ENCODE peak calls at places on chromosomes 5 and 9, in six cellular contexts. One of them, this sample, is unnamed.

GRCh38 chr9:93857528-93857927 is 97.6 kb downstream of the BARX1 start:
- DNase-seq in CD4-positive, alpha-beta memory T cell: no peak
- DNase-seq in substantia nigra: no peak
- DNase-seq in SJCRH30: no peak
- DNase-seq in heart right ventricle: no peak
- DNase-seq in A549: no peak
- DNase-seq in this sample: no peak

GRCh38 chr5:174453690-174454089 is 270.7 kb upstream of the MSX2 start:
- DNase-seq in CD4-positive, alpha-beta memory T cell: no peak
- DNase-seq in SJCRH30: no peak
- DNase-seq in substantia nigra: no peak
- DNase-seq in A549: no peak
- DNase-seq in heart right ventricle: no peak
- DNase-seq in this sample: no peak

GRCh38 chr5:57441557-57441956 is 41.1 kb downstream of the ACTBL2 start:
- DNase-seq in A549: peak; percentile 28
- DNase-seq in heart right ventricle: no peak
- DNase-seq in SJCRH30: peak; percentile 46
- DNase-seq in CD4-positive, alpha-beta memory T cell: no peak
- DNase-seq in substantia nigra: no peak
- DNase-seq in this sample: no peak

GRCh38 chr5:18091758-18092157 is 457.5 kb downstream of the TAF11L14 start:
- DNase-seq in A549: no peak
- DNase-seq in heart right ventricle: no peak
- DNase-seq in substantia nigra: no peak
- DNase-seq in SJCRH30: no peak
- DNase-seq in CD4-positive, alpha-beta memory T cell: no peak
- DNase-seq in this sample: no peak

GRCh38 chr9:80320480-80320879 is 748.7 kb downstream of the TLE4 start:
- DNase-seq in heart right ventricle: no peak
- DNase-seq in substantia nigra: no peak
- DNase-seq in SJCRH30: peak; percentile 81
- DNase-seq in CD4-positive, alpha-beta memory T cell: no peak
- DNase-seq in A549: no peak
- DNase-seq in this sample: no peak

GRCh38 chr5:54229041-54229780 is 81.2 kb downstream of the ARL15 start:
- DNase-seq in substantia nigra: peak; percentile 21
- DNase-seq in SJCRH30: peak; percentile 57
- DNase-seq in A549: peak; percentile 61
- DNase-seq in heart right ventricle: peak; percentile 70
- DNase-seq in CD4-positive, alpha-beta memory T cell: peak; percentile 43
- DNase-seq in this sample: peak; percentile 82

GRCh38 chr9:136539427-136540412 is 6.1 kb downstream of the NOTCH1 start:
- DNase-seq in heart right ventricle: peak; percentile 89
- DNase-seq in SJCRH30: no peak
- DNase-seq in CD4-positive, alpha-beta memory T cell: peak; percentile 97
- DNase-seq in substantia nigra: peak; percentile 76
- DNase-seq in A549: no peak
- DNase-seq in this sample: peak; percentile 98

GRCh38 chr9:82223442-82223841 is 234.9 kb downstream of the SPATA31D1 start:
- DNase-seq in substantia nigra: no peak
- DNase-seq in heart right ventricle: no peak
- DNase-seq in SJCRH30: no peak
- DNase-seq in A549: no peak
- DNase-seq in CD4-positive, alpha-beta memory T cell: no peak
- DNase-seq in this sample: no peak

GRCh38 chr9:6645153-6646027 is at the start of gene GLDC:
- DNase-seq in SJCRH30: no peak
- DNase-seq in heart right ventricle: peak; percentile 29
- DNase-seq in substantia nigra: peak; percentile 62
- DNase-seq in A549: peak; percentile 91
- DNase-seq in CD4-positive, alpha-beta memory T cell: peak; percentile 48
- DNase-seq in this sample: peak; percentile 42

GRCh38 chr5:78203815-78204214 is 90.7 kb downstream of the AP3B1 start:
- DNase-seq in substantia nigra: no peak
- DNase-seq in SJCRH30: no peak
- DNase-seq in A549: no peak
- DNase-seq in CD4-positive, alpha-beta memory T cell: no peak
- DNase-seq in heart right ventricle: no peak
- DNase-seq in this sample: no peak

GRCh38 chr9:129406278-129407225 is 214.3 kb downstream of the C9orf50 start:
- DNase-seq in A549: peak; percentile 77
- DNase-seq in CD4-positive, alpha-beta memory T cell: peak; percentile 7
- DNase-seq in SJCRH30: no peak
- DNase-seq in heart right ventricle: no peak
- DNase-seq in substantia nigra: no peak
- DNase-seq in this sample: peak; percentile 84

GRCh38 chr9:109181284-109181683 is 14.2 kb upstream of the FRRS1L start:
- DNase-seq in A549: no peak
- DNase-seq in substantia nigra: no peak
- DNase-seq in heart right ventricle: no peak
- DNase-seq in SJCRH30: no peak
- DNase-seq in CD4-positive, alpha-beta memory T cell: no peak
- DNase-seq in this sample: no peak

GRCh38 chr5:177399903-177400868 is at the start of gene PFN3:
- DNase-seq in heart right ventricle: no peak
- DNase-seq in CD4-positive, alpha-beta memory T cell: no peak
- DNase-seq in SJCRH30: no peak
- DNase-seq in A549: no peak
- DNase-seq in substantia nigra: no peak
- DNase-seq in this sample: no peak

GRCh38 chr5:40410939-40411635 is 268.6 kb upstream of the PTGER4 start:
- DNase-seq in substantia nigra: no peak
- DNase-seq in heart right ventricle: no peak
- DNase-seq in CD4-positive, alpha-beta memory T cell: no peak
- DNase-seq in A549: no peak
- DNase-seq in SJCRH30: peak; percentile 66
- DNase-seq in this sample: no peak

GRCh38 chr9:98157372-98157771 is 35.1 kb downstream of the CORO2A start:
- DNase-seq in substantia nigra: no peak
- DNase-seq in A549: no peak
- DNase-seq in heart right ventricle: no peak
- DNase-seq in CD4-positive, alpha-beta memory T cell: no peak
- DNase-seq in SJCRH30: no peak
- DNase-seq in this sample: no peak

GRCh38 chr9:131641618-131642495 is 96.5 kb downstream of the PRRT1B start:
- DNase-seq in CD4-positive, alpha-beta memory T cell: no peak
- DNase-seq in substantia nigra: peak; percentile 75
- DNase-seq in heart right ventricle: no peak
- DNase-seq in SJCRH30: no peak
- DNase-seq in A549: peak; percentile 23
- DNase-seq in this sample: no peak

GRCh38 chr5:135269828-135270545 is 129.0 kb downstream of the MACROH2A1 start:
- DNase-seq in A549: no peak
- DNase-seq in CD4-positive, alpha-beta memory T cell: no peak
- DNase-seq in substantia nigra: no peak
- DNase-seq in SJCRH30: peak; percentile 85
- DNase-seq in heart right ventricle: no peak
- DNase-seq in this sample: no peak

GRCh38 chr9:87663556-87663955 is 62.4 kb upstream of the CTSL start:
- DNase-seq in heart right ventricle: no peak
- DNase-seq in SJCRH30: no peak
- DNase-seq in substantia nigra: no peak
- DNase-seq in A549: no peak
- DNase-seq in CD4-positive, alpha-beta memory T cell: no peak
- DNase-seq in this sample: no peak

GRCh38 chr9:104854613-104855012 is 73.3 kb downstream of the ABCA1 start:
- DNase-seq in heart right ventricle: no peak
- DNase-seq in CD4-positive, alpha-beta memory T cell: no peak
- DNase-seq in substantia nigra: no peak
- DNase-seq in SJCRH30: no peak
- DNase-seq in A549: no peak
- DNase-seq in this sample: no peak

GRCh38 chr5:30239331-30240022 is 954.0 kb upstream of the CDH6 start:
- DNase-seq in A549: no peak
- DNase-seq in substantia nigra: no peak
- DNase-seq in heart right ventricle: no peak
- DNase-seq in SJCRH30: no peak
- DNase-seq in CD4-positive, alpha-beta memory T cell: no peak
- DNase-seq in this sample: no peak

GRCh38 chr9:93115486-93115885 is 18.6 kb downstream of the NINJ1 start:
- DNase-seq in A549: no peak
- DNase-seq in heart right ventricle: no peak
- DNase-seq in SJCRH30: no peak
- DNase-seq in substantia nigra: no peak
- DNase-seq in CD4-positive, alpha-beta memory T cell: peak; percentile 58
- DNase-seq in this sample: no peak

GRCh38 chr9:106800691-106801090 is 62.3 kb upstream of the ZNF462 start:
- DNase-seq in A549: no peak
- DNase-seq in CD4-positive, alpha-beta memory T cell: no peak
- DNase-seq in SJCRH30: no peak
- DNase-seq in substantia nigra: no peak
- DNase-seq in heart right ventricle: no peak
- DNase-seq in this sample: no peak

GRCh38 chr9:36980148-36980974 is 53.7 kb downstream of the PAX5 start:
- DNase-seq in heart right ventricle: no peak
- DNase-seq in CD4-positive, alpha-beta memory T cell: no peak
- DNase-seq in substantia nigra: no peak
- DNase-seq in A549: peak; percentile 32
- DNase-seq in SJCRH30: peak; percentile 45
- DNase-seq in this sample: no peak

GRCh38 chr5:132012385-132013005 is 1.0 kb upstream of the ACSL6 start:
- DNase-seq in A549: no peak
- DNase-seq in substantia nigra: no peak
- DNase-seq in CD4-positive, alpha-beta memory T cell: no peak
- DNase-seq in SJCRH30: peak; percentile 45
- DNase-seq in heart right ventricle: peak; percentile 58
- DNase-seq in this sample: no peak

GRCh38 chr9:93501406-93501805 is 48.0 kb upstream of the FAM120AOS start:
- DNase-seq in substantia nigra: no peak
- DNase-seq in SJCRH30: no peak
- DNase-seq in CD4-positive, alpha-beta memory T cell: no peak
- DNase-seq in heart right ventricle: no peak
- DNase-seq in A549: no peak
- DNase-seq in this sample: no peak

GRCh38 chr9:10704720-10705119 is 91.9 kb upstream of the PTPRD start:
- DNase-seq in CD4-positive, alpha-beta memory T cell: no peak
- DNase-seq in substantia nigra: no peak
- DNase-seq in A549: no peak
- DNase-seq in SJCRH30: no peak
- DNase-seq in heart right ventricle: no peak
- DNase-seq in this sample: no peak

GRCh38 chr9:100911273-100911672 is 117.3 kb upstream of the PLPPR1 start:
- DNase-seq in heart right ventricle: no peak
- DNase-seq in SJCRH30: peak; percentile 50
- DNase-seq in CD4-positive, alpha-beta memory T cell: no peak
- DNase-seq in substantia nigra: no peak
- DNase-seq in A549: no peak
- DNase-seq in this sample: no peak

GRCh38 chr9:4592886-4593285 is 69.2 kb upstream of the PLPP6 start:
- DNase-seq in A549: no peak
- DNase-seq in substantia nigra: no peak
- DNase-seq in heart right ventricle: no peak
- DNase-seq in CD4-positive, alpha-beta memory T cell: no peak
- DNase-seq in SJCRH30: no peak
- DNase-seq in this sample: no peak

GRCh38 chr9:4592325-4592724 is 69.8 kb upstream of the PLPP6 start:
- DNase-seq in heart right ventricle: no peak
- DNase-seq in SJCRH30: no peak
- DNase-seq in A549: no peak
- DNase-seq in CD4-positive, alpha-beta memory T cell: no peak
- DNase-seq in substantia nigra: no peak
- DNase-seq in this sample: no peak

GRCh38 chr9:4588721-4589120 is 73.4 kb upstream of the PLPP6 start:
- DNase-seq in CD4-positive, alpha-beta memory T cell: no peak
- DNase-seq in heart right ventricle: no peak
- DNase-seq in substantia nigra: no peak
- DNase-seq in SJCRH30: no peak
- DNase-seq in A549: no peak
- DNase-seq in this sample: no peak

GRCh38 chr9:4590430-4591122 is 71.5 kb upstream of the PLPP6 start:
- DNase-seq in SJCRH30: no peak
- DNase-seq in A549: no peak
- DNase-seq in heart right ventricle: no peak
- DNase-seq in CD4-positive, alpha-beta memory T cell: no peak
- DNase-seq in substantia nigra: no peak
- DNase-seq in this sample: no peak

GRCh38 chr9:4591123-4591500 is 71.0 kb upstream of the PLPP6 start:
- DNase-seq in substantia nigra: no peak
- DNase-seq in SJCRH30: no peak
- DNase-seq in A549: no peak
- DNase-seq in CD4-positive, alpha-beta memory T cell: no peak
- DNase-seq in heart right ventricle: no peak
- DNase-seq in this sample: no peak
- H3K27ac ChIP-seq in substantia nigra: no peak overlapping the region
- H3K27ac ChIP-seq in SJCRH30: no peak overlapping the region
- H3K27ac ChIP-seq in A549: no peak overlapping the region
- H3K27ac ChIP-seq in CD4-positive, alpha-beta memory T cell: no peak overlapping the region
- H3K27ac ChIP-seq in heart right ventricle: no peak overlapping the region
- H3K27ac ChIP-seq in this sample: no peak overlapping the region

GRCh38 chr9:16985559-16986348 is 115.3 kb upstream of the BNC2 start:
- DNase-seq in substantia nigra: no peak
- DNase-seq in heart right ventricle: no peak
- DNase-seq in SJCRH30: no peak
- DNase-seq in A549: peak; percentile 19
- DNase-seq in CD4-positive, alpha-beta memory T cell: no peak
- DNase-seq in this sample: no peak
- H3K27ac ChIP-seq in substantia nigra: no peak overlapping the region
- H3K27ac ChIP-seq in heart right ventricle: no peak overlapping the region
- H3K27ac ChIP-seq in SJCRH30: no peak overlapping the region
- H3K27ac ChIP-seq in A549: peak overlapping the region; percentile 13
- H3K27ac ChIP-seq in CD4-positive, alpha-beta memory T cell: no peak overlapping the region
- H3K27ac ChIP-seq in this sample: no peak overlapping the region

DNA sequence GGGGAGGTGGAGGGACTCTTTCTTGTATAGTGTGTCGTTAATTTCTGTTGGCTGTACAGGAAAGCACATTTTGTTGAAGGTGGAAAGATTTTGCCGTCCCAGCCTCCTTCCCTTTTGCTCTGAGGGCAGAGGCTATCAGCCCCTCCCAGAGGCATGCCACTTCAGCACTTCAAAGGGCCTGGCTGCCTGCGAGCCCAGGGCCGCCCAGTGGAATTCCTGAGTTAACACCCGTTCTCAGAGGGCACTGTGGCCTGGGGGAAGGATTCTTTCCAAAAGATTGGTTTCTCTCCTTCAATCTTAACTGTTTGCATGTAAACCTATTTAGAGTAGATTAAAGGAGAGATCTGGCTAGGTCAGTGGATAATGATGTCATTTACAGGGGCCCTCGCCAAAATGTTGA is 238.6 kb downstream of the FANCC start:
- DNase-seq in A549: no peak
- DNase-seq in substantia nigra: no peak
- DNase-seq in heart right ventricle: no peak
- DNase-seq in SJCRH30: no peak
- DNase-seq in CD4-positive, alpha-beta memory T cell: no peak
- DNase-seq in this sample: peak; percentile 71
- H3K27ac ChIP-seq in A549: peak overlapping the region; percentile 75
- H3K27ac ChIP-seq in substantia nigra: peak overlapping the region; percentile 100
- H3K27ac ChIP-seq in heart right ventricle: peak overlapping the region; percentile 66
- H3K27ac ChIP-seq in SJCRH30: no peak overlapping the region
- H3K27ac ChIP-seq in CD4-positive, alpha-beta memory T cell: no peak overlapping the region
- H3K27ac ChIP-seq in this sample: peak overlapping the region; percentile 43

GRCh38 chr9:127769101-127769500 is 9.4 kb downstream of the SH2D3C start:
- DNase-seq in heart right ventricle: no peak
- DNase-seq in substantia nigra: no peak
- DNase-seq in SJCRH30: no peak
- DNase-seq in A549: no peak
- DNase-seq in CD4-positive, alpha-beta memory T cell: no peak
- DNase-seq in this sample: no peak
- H3K27ac ChIP-seq in heart right ventricle: peak overlapping the region; percentile 84
- H3K27ac ChIP-seq in substantia nigra: no peak overlapping the region
- H3K27ac ChIP-seq in SJCRH30: no peak overlapping the region
- H3K27ac ChIP-seq in A549: no peak overlapping the region
- H3K27ac ChIP-seq in CD4-positive, alpha-beta memory T cell: peak overlapping the region; percentile 67
- H3K27ac ChIP-seq in this sample: peak overlapping the region; percentile 73